ENCODE peak calls at places on chromosomes 12 and 14, in four cellular contexts. C is T-helper 2 cell, V is RPMI7951, N is neural crest cell. K is an unnamed sample.

GRCh38 chr14:21501568-21501967 is 9.6 kb downstream of the METTL3 start:
- DNase-seq in N (no peak), C (no peak), V (no peak), K (no peak)

GRCh38 chr14:69671365-69672050 is 60.1 kb downstream of the SUSD6 start:
- DNase-seq in C (no peak), V (no peak), N (no peak), K (no peak)

GRCh38 chr12:55930771-55931316 is at the start of gene DGKA:
- DNase-seq in N (no peak), C (no peak), V (peak; percentile 56), K (peak; percentile 52)

GRCh38 chr14:30558362-30558674 is 640 bp upstream of the G2E3 start:
- DNase-seq in C (no peak), N (no peak), V (no peak), K (no peak)

GRCh38 chr12:79929065-79929464 is 5.8 kb downstream of the PPP1R12A start:
- DNase-seq in V (no peak), C (no peak), N (no peak), K (no peak)

GRCh38 chr14:69672372-69672771 is 61.0 kb downstream of the SUSD6 start:
- DNase-seq in N (no peak), C (no peak), V (no peak), K (no peak)

GRCh38 chr12:26845057-26845666 is 12.2 kb upstream of the ITPR2 start:
- DNase-seq in V (peak; percentile 48), C (no peak), N (peak; percentile 64), K (no peak)

GRCh38 chr14:105058521-105059034 is 6.7 kb downstream of the GPR132 start:
- DNase-seq in N (no peak), V (no peak), C (no peak), K (no peak)

GRCh38 chr12:95004610-95005009 is 1.1 kb upstream of the NDUFA12 start:
- DNase-seq in V (no peak), N (no peak), C (no peak), K (peak; percentile 53)

K was measured in GF-D8.